ENCODE peak calls at places on chromosomes 2 and 18, in eight cellular contexts. V is B cell; A is endothelial cell; S is Peyer's patch; L is PC-9; H is mucosa of descending colon; E is omental fat pad; Y is CD4-positive, alpha-beta T cell. N is an unnamed sample.

GRCh38 chr2:152624805-152625204 is 92.5 kb downstream of the PRPF40A start:
- DNase-seq in H (no peak), V (no peak), A (no peak), Y (no peak), E (no peak), L (no peak), S (no peak), N (no peak)

GRCh38 chr2:168639501-168639900 is 162.9 kb upstream of the NOSTRIN start:
- DNase-seq in S (peak), L (no peak), E (no peak), H (no peak), Y (no peak), V (no peak), A (no peak), N (no peak)

GRCh38 chr2:25948437-25948836 is 33.9 kb downstream of the KIF3C start:
- DNase-seq in Y (no peak), H (no peak), L (no peak), V (no peak), A (no peak), S (no peak), E (no peak), N (no peak)

GRCh38 chr2:115162454-115163293 is 720.2 kb downstream of the DPP10 start:
- DNase-seq in Y (no peak), H (no peak), V (no peak), E (no peak), S (no peak), A (peak), L (no peak), N (no peak)

GRCh38 chr2:119136872-119137271 is 21.7 kb downstream of the C1QL2 start:
- DNase-seq in E (no peak), V (no peak), S (no peak), H (no peak), A (no peak), L (no peak), Y (no peak), N (no peak)

GRCh38 chr18:14971461-14972185 is 223.7 kb downstream of the ANKRD30B start:
- DNase-seq in E (no peak), H (no peak), S (no peak), A (no peak), Y (no peak), V (no peak), L (peak), N (no peak)

GRCh38 chr18:45765740-45766139 is 41.8 kb downstream of the SLC14A1 start:
- DNase-seq in Y (no peak), V (no peak), A (no peak), S (no peak), L (no peak), E (no peak), H (no peak), N (no peak)

GRCh38 chr2:211093743-211094303 is 537.4 kb downstream of the CPS1 start:
- DNase-seq in S (no peak), H (no peak), Y (no peak), A (no peak), E (no peak), V (no peak), L (no peak), N (no peak)

GRCh38 chr2:158313734-158314133 is 142.8 kb downstream of the CCDC148 start:
- DNase-seq in A (no peak), V (no peak), E (no peak), S (no peak), H (no peak), L (no peak), Y (no peak), N (no peak)

GRCh38 chr2:156982615-156983014 is 274.9 kb upstream of the GALNT5 start:
- DNase-seq in A (no peak), E (no peak), H (no peak), V (no peak), S (no peak), L (no peak), Y (no peak), N (no peak)

GRCh38 chr2:46024146-46024779 is 272.9 kb upstream of the EPAS1 start:
- DNase-seq in Y (no peak), S (no peak), H (no peak), E (no peak), V (no peak), L (no peak), A (no peak), N (no peak)

GRCh38 chr18:12278765-12279682 is 24.9 kb downstream of the CIDEA start:
- DNase-seq in Y (no peak), L (no peak), S (no peak), E (peak), V (peak), H (peak), A (peak), N (no peak)

GRCh38 chr2:101253713-101254085 is 1.0 kb downstream of the CNOT11 start:
- DNase-seq in S (no peak), H (no peak), Y (no peak), E (no peak), A (no peak), V (no peak), L (no peak), N (peak)

GRCh38 chr2:205193829-205194228 is 488.5 kb upstream of the NRP2 start:
- DNase-seq in L (no peak), S (no peak), E (no peak), A (no peak), Y (no peak), V (no peak), H (no peak), N (no peak)

GRCh38 chr2:229363126-229363814 is 92.2 kb upstream of the PID1 start:
- DNase-seq in L (no peak), E (no peak), H (no peak), V (no peak), A (no peak), S (no peak), Y (no peak), N (no peak)

GRCh38 chr2:205474746-205475145 is 207.6 kb upstream of the NRP2 start:
- DNase-seq in V (no peak), Y (no peak), E (no peak), H (no peak), L (no peak), S (no peak), A (no peak), N (no peak)

GRCh38 chr2:127590386-127591190 is 55.1 kb downstream of the MYO7B start:
- DNase-seq in L (no peak), V (no peak), Y (no peak), A (no peak), E (no peak), H (no peak), S (no peak), N (no peak)

GRCh38 chr2:120949957-120950590 is 214.4 kb downstream of the GLI2 start:
- DNase-seq in S (no peak), A (no peak), H (no peak), V (no peak), E (no peak), L (no peak), Y (no peak), N (no peak)

GRCh38 chr2:120948662-120949011 is 213.0 kb downstream of the GLI2 start:
- DNase-seq in S (no peak), E (no peak), A (no peak), H (no peak), Y (no peak), V (no peak), L (no peak), N (no peak)

GRCh38 chr2:120947327-120947726 is 211.7 kb downstream of the GLI2 start:
- DNase-seq in L (no peak), S (no peak), A (no peak), V (no peak), E (no peak), H (no peak), Y (no peak), N (no peak)

GRCh38 chr2:120947982-120948661 is 212.5 kb downstream of the GLI2 start:
- DNase-seq in E (no peak), A (no peak), Y (no peak), V (no peak), S (no peak), H (no peak), L (no peak), N (no peak)

GRCh38 chr2:120949027-120949956 is 213.6 kb downstream of the GLI2 start:
- DNase-seq in L (no peak), V (no peak), E (no peak), H (no peak), Y (no peak), S (no peak), A (no peak), N (peak)
- TF ChIP-seq CTCF in L (peak), V (no peak), E (no peak), H (no peak), Y (no peak), S (peak), A (no peak), N (no peak)

GRCh38 chr2:30147715-30148611 is 1.2 kb downstream of the YPEL5 start:
- DNase-seq in V (peak), S (peak), Y (peak), L (peak), E (peak), A (peak), H (peak), N (peak)
- TF ChIP-seq CTCF in V (peak), S (peak), Y (peak), L (no peak), E (peak), A (peak), H (peak), N (peak)

GRCh38 chr2:227485429-227485828 is 13.5 kb downstream of the AGFG1 start:
- DNase-seq in S (no peak), H (no peak), Y (no peak), V (no peak), A (no peak), L (no peak), E (no peak), N (no peak)
- TF ChIP-seq CTCF in S (no peak), H (no peak), Y (no peak), V (no peak), A (no peak), L (no peak), E (no peak), N (no peak)

GRCh38 chr18:41747723-41748242 is 207.3 kb upstream of the PIK3C3 start:
- DNase-seq in V (no peak), E (no peak), H (no peak), S (no peak), Y (no peak), L (no peak), A (no peak), N (no peak)

GRCh38 chr18:41751161-41751560 is 203.9 kb upstream of the PIK3C3 start:
- DNase-seq in L (no peak), S (no peak), H (no peak), V (no peak), E (no peak), Y (no peak), A (no peak), N (no peak)

GRCh38 chr18:41744664-41745063 is 210.4 kb upstream of the PIK3C3 start:
- DNase-seq in A (no peak), E (no peak), L (no peak), H (no peak), S (no peak), V (no peak), Y (no peak), N (no peak)

GRCh38 chr18:41745166-41746049 is 209.6 kb upstream of the PIK3C3 start:
- DNase-seq in V (no peak), Y (no peak), L (peak), E (no peak), S (no peak), H (peak), A (peak), N (peak)
- TF ChIP-seq CTCF in V (no peak), Y (no peak), L (peak), E (no peak), S (no peak), H (no peak), A (peak), N (peak)

GRCh38 chr2:9578475-9579235 is 23.0 kb upstream of the ADAM17 start:
- DNase-seq in S (no peak), A (no peak), H (no peak), E (no peak), Y (no peak), L (no peak), V (no peak), N (no peak)

GRCh38 chr2:9574314-9574713 is 18.7 kb upstream of the ADAM17 start:
- DNase-seq in H (no peak), E (no peak), S (no peak), A (no peak), L (no peak), Y (no peak), V (no peak), N (no peak)

GRCh38 chr2:9573013-9573708 is 17.5 kb upstream of the ADAM17 start:
- DNase-seq in V (no peak), S (no peak), A (no peak), Y (no peak), L (peak), H (no peak), E (no peak), N (no peak)

GRCh38 chr2:9570182-9571060 is 14.8 kb upstream of the ADAM17 start:
- DNase-seq in L (no peak), Y (no peak), E (no peak), V (no peak), H (no peak), A (no peak), S (no peak), N (no peak)

GRCh38 chr2:9573840-9574239 is 18.2 kb upstream of the ADAM17 start:
- DNase-seq in A (no peak), L (no peak), V (no peak), Y (no peak), H (no peak), E (no peak), S (no peak), N (no peak)
- TF ChIP-seq CTCF in A (peak), L (peak), V (no peak), Y (no peak), H (no peak), E (no peak), S (no peak), N (no peak)

GRCh38 chr18:58407649-58408407 is 221.1 kb downstream of the ALPK2 start:
- DNase-seq in A (no peak), L (no peak), Y (no peak), V (no peak), S (no peak), E (no peak), H (no peak), N (no peak)
- TF ChIP-seq CTCF in A (no peak), L (peak), Y (no peak), V (no peak), S (no peak), E (no peak), H (no peak), N (no peak)

DNA sequence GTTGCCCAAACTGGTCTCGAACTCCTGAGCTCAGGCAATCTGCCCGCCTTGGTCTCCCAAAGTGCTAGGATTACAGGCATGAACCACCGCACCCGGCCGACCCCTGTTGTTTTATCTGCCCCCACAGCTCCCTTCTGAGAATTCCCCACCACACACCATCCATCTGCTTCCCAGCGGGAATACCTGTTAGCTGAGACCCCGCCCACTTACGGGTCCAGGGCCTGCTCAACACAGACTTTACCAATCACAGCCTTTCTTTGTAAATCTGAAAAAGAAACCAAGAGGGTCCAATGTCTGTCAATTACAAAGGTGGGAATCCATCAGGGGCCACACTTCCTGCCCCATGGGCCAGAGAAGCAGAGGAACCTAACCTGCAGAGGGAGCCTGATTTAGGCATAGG is 14.2 kb upstream of the CABLES1 start:
- DNase-seq in S (no peak), L (no peak), Y (no peak), V (no peak), A (no peak), H (no peak), E (no peak), N (no peak)
- TF ChIP-seq CTCF in S (no peak), L (no peak), Y (no peak), V (no peak), A (no peak), H (no peak), E (no peak), N (no peak)

N was measured in activated CD8-positive, alpha-beta T cell treated with anti-CD3 and anti-CD28 coated beads for 36 hours.